ENCODE peak calls at places on chromosomes 4 and X, in ten cellular contexts. M is heart left ventricle, J is upper lobe of left lung, U is MM.1S, O is ovary, P is cardiac muscle cell, D is spleen, W is tibial nerve, X is stomach, K is aorta. L is an unnamed sample.

GRCh38 chr4:1199556-1200331 is 27.4 kb upstream of the SPON2 start:
- DNase-seq in M (no peak), J (peak; percentile 35), U (no peak), O (peak; percentile 34), P (no peak), D (peak; percentile 72), W (no peak), X (peak; percentile 23), K (peak; percentile 51), L (no peak)

GRCh38 chrX:131987252-131987651 is 35.9 kb upstream of the STK26 start:
- DNase-seq in M (no peak), J (no peak), U (peak; percentile 51), O (no peak), P (no peak), D (no peak), W (no peak), X (no peak), K (no peak), L (no peak)

GRCh38 chr4:87121332-87122065 is 98.9 kb downstream of the KLHL8 start:
- DNase-seq in M (no peak), J (no peak), U (no peak), O (no peak), P (peak; percentile 17), D (no peak), W (no peak), X (no peak), K (no peak), L (peak; percentile 93)

GRCh38 chr4:88985088-88985779 is 71.8 kb downstream of the FAM13A start:
- DNase-seq in M (no peak), J (no peak), U (no peak), O (no peak), P (peak; percentile 92), D (no peak), W (peak; percentile 75), X (no peak), K (no peak), L (no peak)

GRCh38 chr4:176814770-176815169 is 22.0 kb upstream of the VEGFC start:
- DNase-seq in M (no peak), J (no peak), U (no peak), O (no peak), P (peak; percentile 73), D (no peak), W (no peak), X (no peak), K (no peak), L (no peak)

GRCh38 chr4:38034986-38035882 is 75.0 kb downstream of the PTTG2 start:
- DNase-seq in M (no peak), J (no peak), U (peak; percentile 73), O (no peak), P (peak; percentile 78), D (no peak), W (peak; percentile 70), X (no peak), K (no peak), L (no peak)

GRCh38 chrX:78822157-78822683 is 74.7 kb downstream of the LPAR4 start:
- DNase-seq in M (no peak), J (no peak), U (no peak), O (no peak), P (no peak), D (no peak), W (no peak), X (no peak), K (no peak), L (no peak)

GRCh38 chrX:71992711-71993110 is 82.1 kb downstream of the NHSL2 start:
- DNase-seq in M (no peak), J (no peak), U (no peak), O (no peak), P (no peak), D (no peak), W (no peak), X (no peak), K (no peak), L (no peak)

DNA sequence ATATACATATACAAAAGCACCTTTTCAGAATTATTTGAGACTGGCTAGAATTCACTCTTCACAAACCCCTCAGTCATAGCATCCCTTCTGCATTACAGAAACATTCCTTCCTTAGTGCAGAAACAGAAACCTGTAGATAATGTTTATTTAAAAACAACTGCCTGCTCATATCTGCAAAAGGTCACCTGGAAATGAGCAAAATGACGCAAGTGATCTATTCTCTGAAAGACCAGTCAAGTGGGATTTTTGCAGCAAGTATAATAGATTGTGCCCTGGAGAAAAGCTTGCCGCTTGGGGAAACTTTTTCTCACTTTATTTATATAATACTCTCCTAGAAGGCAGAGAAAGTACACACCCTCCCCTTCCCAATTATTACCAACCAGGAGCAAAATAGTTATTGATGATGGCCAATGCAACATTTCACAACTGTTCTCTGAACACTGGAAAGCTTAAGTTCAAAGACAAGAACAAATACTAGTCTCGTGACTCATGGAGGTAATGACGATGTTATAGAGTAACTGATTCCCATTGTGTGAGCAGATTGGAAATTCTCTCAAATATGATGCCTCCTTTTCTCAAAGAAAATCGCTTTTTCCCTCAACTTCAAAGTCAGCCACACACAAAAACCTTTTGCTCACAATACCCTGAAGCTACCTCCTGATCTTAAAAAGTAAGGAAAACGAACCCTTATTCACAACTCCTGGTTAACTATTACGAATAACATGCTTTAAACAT is 41.2 kb downstream of the MID1 start:
- DNase-seq in M (no peak), J (no peak), U (no peak), O (no peak), P (peak; percentile 68), D (no peak), W (no peak), X (no peak), K (no peak), L (no peak)
- H3K27ac ChIP-seq in M (peak overlapping the region; percentile 8), J (peak overlapping the region; percentile 27), U (no peak overlapping the region), O (no peak overlapping the region), P (peak overlapping the region; percentile 41), D (no peak overlapping the region), W (no peak overlapping the region), X (no peak overlapping the region), K (no peak overlapping the region), L (peak overlapping the region; percentile 84)

GRCh38 chrX:41705042-41705441 is 16.3 kb downstream of the GPR34 start:
- DNase-seq in M (no peak), J (no peak), U (no peak), O (no peak), P (no peak), D (no peak), W (no peak), X (no peak), K (no peak), L (no peak)

GRCh38 chrX:41707218-41707617 is 16.8 kb upstream of the GPR82 start:
- DNase-seq in M (no peak), J (no peak), U (no peak), O (no peak), P (no peak), D (no peak), W (no peak), X (no peak), K (no peak), L (no peak)

GRCh38 chrX:41703574-41704029 is 14.8 kb downstream of the GPR34 start:
- DNase-seq in M (no peak), J (no peak), U (no peak), O (no peak), P (no peak), D (no peak), W (no peak), X (no peak), K (no peak), L (no peak)

GRCh38 chrX:41711021-41711667 is 12.8 kb upstream of the GPR82 start:
- DNase-seq in M (no peak), J (no peak), U (no peak), O (no peak), P (no peak), D (no peak), W (no peak), X (no peak), K (no peak), L (no peak)

DNA sequence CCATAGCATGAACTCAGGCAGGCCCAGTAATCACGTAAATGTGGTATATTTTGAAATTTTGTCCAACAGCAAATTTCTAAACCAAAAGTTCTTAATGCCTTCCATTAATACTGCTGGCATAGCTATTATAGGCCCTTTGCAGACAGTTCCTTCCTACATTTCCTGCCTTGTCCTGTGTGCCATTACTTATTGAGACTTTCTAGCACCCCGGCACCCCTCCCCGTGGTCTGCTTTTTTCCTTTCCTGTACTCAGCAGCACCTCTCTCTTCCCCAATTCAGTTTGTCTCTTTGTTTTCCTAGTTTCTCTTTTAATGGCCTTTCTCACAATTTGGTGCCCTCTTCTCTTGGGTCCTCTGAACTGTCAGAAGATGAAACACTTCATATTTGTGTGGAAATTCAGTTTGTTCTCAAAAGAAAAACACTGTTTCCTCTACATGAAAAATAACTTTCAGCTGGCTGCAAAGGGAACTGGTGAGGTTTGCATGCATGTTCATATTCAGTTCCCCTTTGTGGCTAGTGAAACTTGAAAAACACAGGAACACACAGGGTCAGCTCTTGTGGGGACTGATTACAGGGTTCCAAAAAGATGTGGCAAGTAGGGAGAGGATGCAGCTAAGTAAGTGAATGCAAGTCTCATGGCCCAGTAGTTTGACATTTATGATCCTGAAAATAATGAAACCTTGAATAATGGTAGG is 17.1 kb downstream of the GPR34 start:
- DNase-seq in M (no peak), J (no peak), U (peak; percentile 14), O (no peak), P (no peak), D (no peak), W (no peak), X (no peak), K (no peak), L (no peak)
- H3K27ac ChIP-seq in M (no peak overlapping the region), J (peak overlapping the region; percentile 35), U (peak overlapping the region; percentile 36), O (no peak overlapping the region), P (no peak overlapping the region), D (peak overlapping the region; percentile 22), W (no peak overlapping the region), X (no peak overlapping the region), K (no peak overlapping the region), L (no peak overlapping the region)

DNA sequence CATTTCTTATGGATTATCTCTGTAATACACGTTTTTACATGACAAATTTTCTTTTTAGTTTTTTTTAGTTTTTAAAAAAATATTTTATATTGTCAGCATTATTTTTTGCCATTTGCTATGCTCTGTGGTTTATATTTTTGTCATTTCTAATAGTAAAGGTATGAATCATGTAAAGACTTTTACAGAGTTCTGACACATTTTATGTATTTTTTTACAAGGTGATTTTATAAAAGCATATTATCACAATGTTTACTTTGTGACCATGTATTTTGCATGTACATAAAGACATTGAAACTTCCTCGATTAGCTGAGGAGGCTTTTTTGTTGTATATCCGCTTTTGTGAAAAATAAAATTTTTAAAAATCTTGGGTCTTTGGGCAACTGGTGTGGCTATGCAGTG is 1705.1 kb downstream of the PCDH7 start:
- DNase-seq in M (no peak), J (no peak), U (no peak), O (no peak), P (no peak), D (no peak), W (no peak), X (no peak), K (no peak), L (no peak)
- H3K27ac ChIP-seq in M (no peak overlapping the region), J (no peak overlapping the region), U (no peak overlapping the region), O (no peak overlapping the region), P (no peak overlapping the region), D (no peak overlapping the region), W (no peak overlapping the region), X (no peak overlapping the region), K (no peak overlapping the region), L (no peak overlapping the region)

GRCh38 chrX:107730991-107731766 is 44.4 kb downstream of the TSC22D3 start:
- DNase-seq in M (no peak), J (no peak), U (no peak), O (peak; percentile 4), P (no peak), D (peak; percentile 53), W (no peak), X (no peak), K (no peak), L (no peak)

GRCh38 chrX:107734646-107735045 is 40.9 kb downstream of the TSC22D3 start:
- DNase-seq in M (no peak), J (no peak), U (no peak), O (no peak), P (no peak), D (no peak), W (no peak), X (no peak), K (no peak), L (no peak)

GRCh38 chrX:107731831-107732502 is 43.6 kb downstream of the TSC22D3 start:
- DNase-seq in M (peak; percentile 90), J (no peak), U (no peak), O (peak; percentile 95), P (peak; percentile 97), D (peak; percentile 76), W (peak; percentile 74), X (peak; percentile 95), K (peak; percentile 94), L (no peak)

GRCh38 chrX:107736781-107737531 is 38.6 kb downstream of the TSC22D3 start:
- DNase-seq in M (peak; percentile 32), J (no peak), U (no peak), O (no peak), P (no peak), D (peak; percentile 22), W (no peak), X (no peak), K (peak; percentile 54), L (no peak)

GRCh38 chrX:107733686-107734085 is 41.9 kb downstream of the TSC22D3 start:
- DNase-seq in M (no peak), J (no peak), U (no peak), O (no peak), P (no peak), D (peak; percentile 19), W (no peak), X (no peak), K (peak; percentile 5), L (no peak)
- H3K27ac ChIP-seq in M (peak overlapping the region; percentile 61), J (peak overlapping the region; percentile 24), U (no peak overlapping the region), O (no peak overlapping the region), P (no peak overlapping the region), D (no peak overlapping the region), W (peak overlapping the region; percentile 8), X (peak overlapping the region; percentile 25), K (no peak overlapping the region), L (no peak overlapping the region)